ENCODE peak calls at places on chromosomes 2 and 18, in four cellular contexts. T is GM12878, O is SK-N-SH, C is HepG2. R is an unnamed sample.

GRCh38 chr2:42386684-42387083 is 25.7 kb upstream of the COX7A2L start:
- DNase-seq in T (no peak), O (peak; percentile 43), C (peak; percentile 35), R (no peak)

GRCh38 chr2:21643180-21643579 is 519.4 kb downstream of the TDRD15 start:
- DNase-seq in C (no peak), T (no peak), O (no peak), R (no peak)

GRCh38 chr2:237701033-237701858 is 73.9 kb downstream of the LRRFIP1 start:
- DNase-seq in C (no peak), O (no peak), T (no peak), R (no peak)

GRCh38 chr2:172073518-172073917 is 11.8 kb upstream of the DLX1 start:
- DNase-seq in O (no peak), C (no peak), T (no peak), R (no peak)

GRCh38 chr2:100969998-100970397 is 32.1 kb upstream of the RPL31 start:
- DNase-seq in C (no peak), O (no peak), T (no peak), R (no peak)

GRCh38 chr2:45993476-45993991 is 303.7 kb upstream of the EPAS1 start:
- DNase-seq in O (peak; percentile 70), T (peak; percentile 23), C (peak; percentile 78), R (peak; percentile 73)

GRCh38 chr2:98438190-98439133 is 6.2 kb upstream of the INPP4A start:
- DNase-seq in O (no peak), C (no peak), T (no peak), R (no peak)

GRCh38 chr2:231378028-231378722 is 17.3 kb upstream of the B3GNT7 start:
- DNase-seq in C (peak; percentile 67), O (no peak), T (no peak), R (no peak)

GRCh38 chr2:225598922-225599321 is 199.4 kb downstream of the NYAP2 start:
- DNase-seq in C (no peak), T (no peak), O (no peak), R (no peak)

GRCh38 chr2:134227666-134228065 is 26.2 kb upstream of the MGAT5 start:
- DNase-seq in C (no peak), O (no peak), T (no peak), R (no peak)

GRCh38 chr2:233417282-233417681 is 63.0 kb downstream of the DGKD start:
- DNase-seq in C (no peak), O (no peak), T (no peak), R (no peak)

GRCh38 chr2:1556776-1557466 is 143.7 kb downstream of the TPO start:
- DNase-seq in C (peak; percentile 64), O (no peak), T (no peak), R (no peak)

GRCh38 chr18:58341913-58342312 is 287.0 kb downstream of the ALPK2 start:
- DNase-seq in C (no peak), O (no peak), T (no peak), R (no peak)

DNA sequence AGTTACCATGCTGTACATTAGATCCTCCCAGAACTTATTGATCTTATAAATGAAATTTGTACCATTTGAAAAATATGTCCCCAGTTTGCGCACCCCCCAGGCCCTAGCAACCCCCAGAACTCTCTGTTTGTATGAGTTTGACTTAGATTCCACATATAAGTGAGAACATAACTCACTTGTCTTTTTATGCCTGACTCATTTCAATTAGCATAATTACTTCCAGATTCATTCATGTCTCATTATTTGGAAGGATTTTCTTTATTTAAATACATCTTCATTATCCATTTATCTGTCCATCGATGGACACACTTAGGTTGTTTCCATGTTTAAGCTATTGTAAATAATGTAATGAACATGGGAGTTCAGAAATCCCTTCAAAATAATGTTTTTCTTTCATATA is 705.9 kb downstream of the CCDC85A start:
- DNase-seq in O (no peak), C (no peak), T (no peak), R (no peak)
- TF ChIP-seq TCF12 in O (peak; percentile 68), C (no peak), T (no peak), R (no peak)

GRCh38 chr2:28486526-28486925 is 9.3 kb upstream of the PLB1 start:
- DNase-seq in T (no peak), C (no peak), O (no peak), R (no peak)

GRCh38 chr2:28487258-28487657 is 8.6 kb upstream of the PLB1 start:
- DNase-seq in C (no peak), O (no peak), T (no peak), R (no peak)

GRCh38 chr2:28490558-28490957 is 5.3 kb upstream of the PLB1 start:
- DNase-seq in C (no peak), T (no peak), O (no peak), R (no peak)

GRCh38 chr2:28488083-28488482 is 7.8 kb upstream of the PLB1 start:
- DNase-seq in T (no peak), O (no peak), C (no peak), R (no peak)

DNA sequence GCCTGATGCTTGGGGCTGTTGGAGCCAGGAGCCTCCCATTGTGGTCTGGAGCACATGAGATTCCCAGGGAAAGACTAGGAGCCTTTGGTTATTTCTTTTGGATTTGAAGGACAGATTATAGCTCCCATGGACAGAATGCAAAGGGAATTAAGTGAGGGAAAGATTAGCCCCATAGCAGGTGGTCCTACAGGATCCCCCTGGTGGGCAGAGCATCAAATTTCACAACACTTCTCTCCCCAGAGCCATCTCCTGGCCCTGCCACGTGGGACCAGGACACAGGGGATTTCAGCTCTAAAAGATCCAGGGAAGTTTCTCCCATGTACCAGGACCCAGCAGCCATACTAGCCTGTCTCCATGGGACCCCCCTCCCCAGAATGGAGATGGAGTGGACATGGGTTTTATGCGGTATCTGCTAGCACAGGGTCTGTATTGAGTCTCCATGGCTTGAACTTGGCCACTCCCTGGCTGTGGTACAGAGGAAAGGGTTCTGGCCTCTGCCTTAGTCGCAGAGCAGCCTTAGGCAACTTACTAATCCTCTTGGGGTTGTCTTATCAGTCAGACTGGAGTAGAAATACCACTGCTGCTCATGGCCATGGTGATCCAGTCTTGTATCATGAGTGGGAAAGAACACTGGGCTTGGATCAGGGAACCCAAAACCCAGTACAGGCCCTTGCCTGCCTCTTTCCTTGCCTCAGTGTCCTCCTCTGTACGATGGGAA is 6.8 kb upstream of the PLB1 start:
- DNase-seq in O (no peak), T (no peak), C (no peak), R (no peak)
- TF ChIP-seq TCF12 in O (no peak), T (no peak), C (no peak), R (no peak)

GRCh38 chr2:236578980-236579745 is 9.5 kb downstream of the ACKR3 start:
- DNase-seq in C (no peak), O (no peak), T (no peak), R (no peak)

GRCh38 chr2:236578411-236578846 is 8.8 kb downstream of the ACKR3 start:
- DNase-seq in C (no peak), T (no peak), O (no peak), R (no peak)

GRCh38 chr2:236581546-236581945 is 11.9 kb downstream of the ACKR3 start:
- DNase-seq in O (no peak), T (no peak), C (no peak), R (no peak)

GRCh38 chr2:236580746-236581355 is 11.2 kb downstream of the ACKR3 start:
- DNase-seq in O (no peak), T (no peak), C (no peak), R (no peak)

GRCh38 chr2:236579746-236580315 is 10.2 kb downstream of the ACKR3 start:
- DNase-seq in C (no peak), O (no peak), T (no peak), R (no peak)
- TF ChIP-seq TCF12 in C (no peak), O (no peak), T (no peak), R (no peak)

GRCh38 chr18:67410075-67410474 is 106.4 kb downstream of the DSEL start:
- DNase-seq in T (no peak), O (no peak), C (no peak), R (no peak)
- TF ChIP-seq TCF12 in T (no peak), O (peak; percentile 15), C (no peak), R (no peak)

DNA sequence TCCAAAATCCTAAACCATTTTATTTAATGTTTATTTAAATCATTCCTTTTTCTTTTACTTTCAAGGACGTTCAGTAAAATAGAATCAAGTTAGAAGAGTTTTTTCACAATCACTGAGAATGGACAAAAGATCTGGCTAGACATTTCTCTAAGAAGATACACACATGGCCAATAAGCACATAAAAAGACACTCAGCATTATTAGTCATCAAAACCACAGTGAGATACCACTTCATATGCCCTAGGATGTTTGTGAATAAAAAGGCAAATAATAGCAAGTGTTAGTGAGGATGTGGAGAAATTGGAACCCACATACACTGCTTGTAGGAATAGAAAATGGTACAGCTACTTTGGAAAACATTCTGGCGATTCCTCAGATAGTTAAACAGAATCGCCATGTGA is 76.1 kb downstream of the RHBDD1 start:
- DNase-seq in T (no peak), O (no peak), C (no peak), R (no peak)
- TF ChIP-seq TCF12 in T (no peak), O (peak; percentile 73), C (no peak), R (no peak)

R was measured in H1.